ENCODE peak calls at places on chromosomes 4 and X, in four cellular contexts. N is pons; K is stimulated activated CD8-positive, alpha-beta memory T cell treated with anti-CD3 and anti-CD28 coated beads, Interleukin-2, amount 100 ng/mL, for 48 hours; P is neural crest cell. S is an unnamed sample.

GRCh38 chr4:128323401-128323800 is 35.8 kb upstream of the PGRMC2 start:
- DNase-seq in N (no peak), K (no peak), P (no peak), S (no peak)

GRCh38 chr4:158203929-158204328 is 6.4 kb upstream of the TMEM144 start:
- DNase-seq in N (no peak), K (no peak), P (no peak), S (no peak)

GRCh38 chrX:81925812-81926211 is 723.9 kb downstream of the SH3BGRL start:
- DNase-seq in N (no peak), K (no peak), P (no peak), S (no peak)

GRCh38 chr4:105631818-105632400 is 76.6 kb downstream of the INTS12 start:
- DNase-seq in N (no peak), K (no peak), P (no peak), S (no peak)

GRCh38 chr4:828641-829271 is 2.8 kb upstream of the CPLX1 start:
- DNase-seq in N (no peak), K (no peak), P (no peak), S (no peak)

GRCh38 chr4:123014038-123014437 is 91.6 kb upstream of the NUDT6 start:
- DNase-seq in N (no peak), K (no peak), P (no peak), S (no peak)

GRCh38 chr4:147723316-147723715 is 8.6 kb upstream of the ARHGAP10 start:
- DNase-seq in N (no peak), K (no peak), P (no peak), S (no peak)

GRCh38 chr4:151488968-151489367 is 80.0 kb downstream of the FHIP1A start:
- DNase-seq in N (no peak), K (no peak), P (no peak), S (no peak)

GRCh38 chrX:9681422-9681821 is 84.2 kb downstream of the GPR143 start:
- DNase-seq in N (no peak), K (no peak), P (no peak), S (no peak)

GRCh38 chr4:152937535-152938236 is 1.6 kb downstream of the FHDC1 start:
- DNase-seq in N (no peak), K (no peak), P (peak; percentile 25), S (peak; percentile 34)

GRCh38 chr4:15776871-15777648 is 1.1 kb upstream of the CD38 start:
- DNase-seq in N (no peak), K (no peak), P (no peak), S (no peak)

GRCh38 chrX:70808942-70809940 is 99.3 kb downstream of the TEX11 start:
- DNase-seq in N (no peak), K (no peak), P (no peak), S (no peak)

GRCh38 chrX:39693298-39693697 is 404.5 kb downstream of the BCOR start:
- DNase-seq in N (no peak), K (no peak), P (no peak), S (no peak)

S was measured in GM12891.